ENCODE peak calls at places on chromosomes 4 and X, in seven cellular contexts. V is nucleus accumbens, W is glutamatergic neuron, O is NCI-H1436, Y is EH, X is GM10248, A is mucosa of descending colon. H is an unnamed sample.

GRCh38 chr4:145301386-145302080 is 121.1 kb upstream of the OTUD4 start:
- DNase-seq in W (no peak), Y (peak), A (no peak), X (no peak), O (no peak), V (no peak), H (no peak)

GRCh38 chr4:14987054-14987453 is 15.2 kb upstream of the CPEB2 start:
- DNase-seq in A (no peak), X (no peak), W (no peak), O (no peak), Y (no peak), V (no peak), H (no peak)

GRCh38 chr4:113781439-113782040 is 20.0 kb upstream of the CAMK2D start:
- DNase-seq in A (no peak), W (no peak), X (peak), Y (peak), O (peak), V (no peak), H (peak)

GRCh38 chr4:2646386-2647149 is 109.6 kb downstream of the TNIP2 start:
- DNase-seq in X (no peak), W (peak), A (no peak), Y (no peak), O (no peak), V (no peak), H (no peak)

GRCh38 chrX:43615677-43616076 is 40.4 kb upstream of the MAOA start:
- DNase-seq in Y (no peak), X (no peak), O (no peak), W (no peak), A (no peak), V (no peak), H (no peak)

GRCh38 chr4:27215421-27215820 is 354.8 kb downstream of the STIM2 start:
- DNase-seq in A (no peak), Y (no peak), X (no peak), W (no peak), V (no peak), O (no peak), H (no peak)

GRCh38 chr4:167238226-167238625 is 3.9 kb upstream of the SPOCK3 start:
- DNase-seq in A (no peak), X (no peak), W (no peak), V (no peak), O (no peak), Y (no peak), H (no peak)

GRCh38 chr4:14669418-14669817 is 332.9 kb upstream of the CPEB2 start:
- DNase-seq in O (no peak), Y (no peak), X (no peak), W (no peak), A (no peak), V (no peak), H (no peak)

GRCh38 chrX:31132803-31133202 is 61.0 kb upstream of the FTHL17 start:
- DNase-seq in X (no peak), A (no peak), Y (no peak), W (no peak), V (peak), O (peak), H (no peak)

GRCh38 chr4:176920694-176921093 is 128.0 kb upstream of the VEGFC start:
- DNase-seq in Y (peak), V (no peak), X (no peak), O (no peak), A (no peak), W (no peak), H (no peak)

GRCh38 chr4:150318527-150318926 is 240.3 kb downstream of the DCLK2 start:
- DNase-seq in V (no peak), O (no peak), Y (no peak), W (no peak), A (no peak), X (no peak), H (no peak)

GRCh38 chrX:40072246-40072645 is 25.5 kb downstream of the BCOR start:
- DNase-seq in W (no peak), Y (no peak), O (no peak), A (no peak), X (no peak), V (no peak), H (no peak)

GRCh38 chr4:136484996-136485395 is 1047.3 kb downstream of the PCDH18 start:
- DNase-seq in W (no peak), V (no peak), O (no peak), Y (no peak), X (no peak), A (no peak), H (peak)

GRCh38 chrX:115642304-115642703 is 81.3 kb downstream of the PLS3 start:
- DNase-seq in A (no peak), V (no peak), O (no peak), Y (no peak), W (no peak), X (no peak), H (no peak)

GRCh38 chr4:113708250-113708649 is 53.3 kb downstream of the CAMK2D start:
- DNase-seq in A (no peak), Y (peak), V (no peak), X (no peak), W (no peak), O (no peak), H (peak)

GRCh38 chrX:11781734-11782370 is 23.8 kb downstream of the MSL3 start:
- DNase-seq in X (no peak), O (no peak), Y (no peak), W (no peak), V (no peak), A (no peak), H (no peak)